ENCODE peak calls at places on chromosomes 4 and X, in four cellular contexts. O, T, X and N are unnamed samples.

GRCh38 chr4:109729563-109730293 is at the start of gene PLA2G12A:
- DNase-seq in O (peak; percentile 65), T (no peak), X (peak; percentile 96), N (peak; percentile 47)

GRCh38 chr4:140871368-140871767 is 115.2 kb upstream of the TBC1D9 start:
- DNase-seq in O (no peak), T (no peak), X (no peak), N (no peak)

GRCh38 chr4:145041378-145041777 is 56.6 kb downstream of the ANAPC10 start:
- DNase-seq in O (peak; percentile 19), T (no peak), X (no peak), N (no peak)

GRCh38 chrX:50677789-50678188 is 136.2 kb downstream of the SHROOM4 start:
- DNase-seq in O (no peak), T (no peak), X (no peak), N (no peak)

GRCh38 chrX:57821703-57822375 is 88.4 kb downstream of the ZXDA start:
- DNase-seq in O (peak; percentile 18), T (no peak), X (peak; percentile 40), N (peak; percentile 76)

GRCh38 chr4:189124149-189124758 is 816.4 kb upstream of the FRG1 start:
- DNase-seq in O (peak; percentile 32), T (no peak), X (peak; percentile 16), N (peak; percentile 70)

GRCh38 chr4:128974203-128974602 is 119.1 kb downstream of the SCLT1 start:
- DNase-seq in O (no peak), T (no peak), X (no peak), N (no peak)

GRCh38 chr4:2935762-2936743 is 27.2 kb downstream of the NOP14 start:
- DNase-seq in O (peak; percentile 29), T (peak; percentile 2), X (peak; percentile 21), N (no peak)

GRCh38 chr4:186726440-186727148 is 2.9 kb upstream of the FAT1 start:
- DNase-seq in O (peak; percentile 30), T (no peak), X (peak; percentile 77), N (peak; percentile 81)

GRCh38 chr4:137892134-137892533 is 350.0 kb downstream of the SLC7A11 start:
- DNase-seq in O (no peak), T (no peak), X (no peak), N (peak; percentile 9)

GRCh38 chr4:8393593-8394038 is 46.9 kb downstream of the ACOX3 start:
- DNase-seq in O (peak; percentile 86), T (peak; percentile 69), X (no peak), N (peak; percentile 95)

GRCh38 chrX:134600714-134601113 is 57.6 kb downstream of the PLAC1 start:
- DNase-seq in O (no peak), T (no peak), X (no peak), N (peak; percentile 37)

GRCh38 chr4:25702848-25703247 is 47.2 kb downstream of the SLC34A2 start:
- DNase-seq in O (no peak), T (no peak), X (no peak), N (peak; percentile 75)

GRCh38 chr4:17981063-17981462 is 40.5 kb downstream of the LCORL start:
- DNase-seq in O (no peak), T (no peak), X (no peak), N (peak; percentile 18)

GRCh38 chr4:61395754-61396153 is 195.6 kb downstream of the ADGRL3 start:
- DNase-seq in O (no peak), T (no peak), X (no peak), N (no peak)

GRCh38 chrX:39762266-39762841 is 335.4 kb downstream of the BCOR start:
- DNase-seq in O (peak; percentile 28), T (no peak), X (no peak), N (peak; percentile 89)

GRCh38 chr4:84691170-84691691 is 108.3 kb downstream of the CDS1 start:
- DNase-seq in O (peak; percentile 33), T (no peak), X (no peak), N (peak; percentile 94)

DNA sequence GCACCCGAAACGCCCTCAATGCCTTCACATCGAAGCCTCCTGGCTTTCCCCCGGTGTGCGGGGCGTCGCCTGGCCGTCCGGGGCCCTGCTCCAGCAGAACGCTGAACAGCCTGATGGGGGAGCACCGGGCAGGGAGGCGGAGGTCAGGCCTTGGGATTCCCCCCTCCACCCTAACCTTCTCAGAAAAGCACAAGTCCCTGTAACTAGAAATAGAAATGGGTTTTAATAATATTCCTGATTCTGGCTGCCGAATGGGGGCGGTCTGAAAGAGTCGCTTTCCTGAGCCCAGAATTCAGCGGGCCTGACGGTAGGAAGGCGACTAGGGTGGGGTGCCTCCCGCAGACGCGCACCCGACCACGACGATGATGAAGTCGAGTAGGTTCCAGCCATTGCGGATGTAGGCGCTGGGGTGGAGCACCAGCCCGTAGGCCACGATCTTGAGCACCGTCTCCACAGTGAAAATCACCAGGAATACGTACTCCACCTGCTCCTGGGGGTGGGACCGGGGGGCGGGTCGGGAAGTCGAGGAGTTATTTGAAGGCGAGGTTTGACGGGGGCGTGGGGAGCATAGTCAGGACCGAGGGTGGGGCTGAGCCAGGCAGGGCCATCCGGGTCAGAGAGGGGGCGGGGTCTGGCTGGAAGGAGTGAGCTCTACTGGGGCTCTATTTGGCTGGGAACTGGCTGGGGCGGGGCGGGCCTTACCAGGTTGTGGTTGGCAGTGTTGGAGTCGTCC is 2.5 kb downstream of the CACNA1F start:
- DNase-seq in O (peak; percentile 31), T (peak; percentile 2), X (peak; percentile 64), N (no peak)
- TF ChIP-seq CTCF in O (no peak), T (no peak), X (no peak), N (peak; percentile 13)

GRCh38 chr4:183214912-183215488 is 105.1 kb downstream of the CLDN22 start:
- DNase-seq in O (no peak), T (no peak), X (no peak), N (peak; percentile 9)
- H3K4me3 ChIP-seq in O (no peak overlapping the region), T (no peak overlapping the region), X (no peak overlapping the region), N (no peak overlapping the region)

GRCh38 chr4:176981074-176981473 is 188.4 kb upstream of the VEGFC start:
- DNase-seq in O (no peak), T (no peak), X (no peak), N (peak; percentile 3)
- TF ChIP-seq CTCF in O (no peak), T (no peak), X (no peak), N (no peak)

DNA sequence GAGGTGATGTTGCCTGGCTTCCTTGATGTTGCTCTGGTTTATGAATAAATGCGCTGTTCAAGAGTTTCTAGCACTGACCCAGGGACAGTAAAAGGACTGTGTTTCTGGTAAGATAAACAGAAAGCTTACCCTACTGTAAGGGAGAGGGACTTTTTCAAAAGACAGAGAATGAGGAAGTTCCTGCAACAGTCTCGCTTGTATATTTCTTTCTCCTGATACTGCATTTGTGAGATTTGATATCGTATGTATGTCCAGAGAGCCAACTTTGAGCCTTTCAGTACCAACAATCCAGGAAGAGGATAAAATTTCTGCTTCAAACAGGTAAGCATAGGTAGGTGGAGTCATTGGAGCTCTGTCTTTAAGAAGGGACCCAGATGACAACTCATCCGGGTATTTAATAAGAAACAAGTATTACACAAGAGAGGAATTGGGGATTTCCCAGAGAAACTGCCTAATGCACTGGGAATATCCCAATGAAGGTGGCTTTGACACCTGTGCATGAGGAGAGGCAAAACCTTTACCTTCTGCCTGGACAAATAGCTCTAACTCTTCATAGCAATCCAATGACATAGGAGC is 771 bp downstream of the DAPP1 start:
- DNase-seq in O (no peak), T (no peak), X (no peak), N (no peak)
- H3K4me3 ChIP-seq in O (peak overlapping the region; percentile 45), T (peak overlapping the region; percentile 57), X (no peak overlapping the region), N (no peak overlapping the region)

DNA sequence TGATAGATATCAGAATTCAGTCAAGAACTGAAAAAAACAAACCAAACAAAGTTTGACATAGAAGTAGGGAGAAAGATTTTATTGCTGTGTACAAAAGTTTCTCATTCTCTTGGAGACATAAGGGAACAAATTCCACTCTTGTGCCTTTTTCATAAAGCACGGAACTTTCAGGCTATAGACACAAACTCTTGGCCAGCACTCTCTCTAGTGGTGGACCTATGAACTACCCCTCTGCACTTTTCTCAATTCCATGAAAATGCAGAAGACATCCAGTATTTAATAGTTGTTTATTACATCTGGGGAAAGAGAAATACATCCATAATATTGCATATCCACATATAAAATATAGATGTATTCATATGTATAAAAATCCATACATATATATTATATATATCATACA is 291.6 kb upstream of the HS3ST1 start:
- DNase-seq in O (peak; percentile 29), T (no peak), X (no peak), N (peak; percentile 76)
- TF ChIP-seq CTCF in O (peak; percentile 82), T (peak; percentile 64), X (peak; percentile 38), N (peak; percentile 71)